ENCODE peak calls at places on chromosome 16, in ten cellular contexts. R is cardiac fibroblast, A is GM06990, G is fibroblast of pulmonary artery, E is neural crest cell, N is tibial nerve, S is AG04449, J is ascending aorta, B is lung, U is endodermal cell. Y is an unnamed sample.

GRCh38 chr16:4664538-4665418 is 28.6 kb upstream of the NUDT16L1 start:
- DNase-seq in R (no peak), A (no peak), G (no peak), E (no peak), N (peak; percentile 54), S (no peak), J (no peak), B (peak; percentile 52), U (no peak), Y (no peak)

GRCh38 chr16:90004577-90004976 is 14.7 kb downstream of the DBNDD1 start:
- DNase-seq in R (no peak), A (no peak), G (no peak), E (no peak), N (no peak), S (no peak), J (no peak), B (no peak), U (no peak), Y (no peak)

GRCh38 chr16:78129349-78129748 is 29.9 kb downstream of the WWOX start:
- DNase-seq in R (no peak), A (no peak), G (no peak), E (no peak), N (no peak), S (no peak), J (no peak), B (no peak), U (no peak), Y (no peak)

GRCh38 chr16:3503513-3503912 is 2.7 kb downstream of the CLUAP1 start:
- DNase-seq in R (no peak), A (no peak), G (no peak), E (no peak), N (no peak), S (no peak), J (no peak), B (no peak), U (no peak), Y (no peak)

GRCh38 chr16:87186440-87186839 is 130.8 kb downstream of the C16orf95 start:
- DNase-seq in R (no peak), A (no peak), G (no peak), E (no peak), N (no peak), S (no peak), J (no peak), B (no peak), U (no peak), Y (no peak)

GRCh38 chr16:69465881-69466280 is 41.5 kb downstream of the CYB5B start:
- DNase-seq in R (no peak), A (no peak), G (no peak), E (no peak), N (no peak), S (no peak), J (no peak), B (no peak), U (no peak), Y (no peak)

GRCh38 chr16:55861288-55861687 is 13.9 kb downstream of the CES5A start:
- DNase-seq in R (no peak), A (no peak), G (no peak), E (no peak), N (no peak), S (no peak), J (no peak), B (no peak), U (no peak), Y (no peak)

GRCh38 chr16:50195276-50195675 is 42.2 kb downstream of the TENT4B start:
- DNase-seq in R (peak; percentile 35), A (no peak), G (no peak), E (no peak), N (no peak), S (no peak), J (no peak), B (no peak), U (no peak), Y (no peak)

GRCh38 chr16:8866118-8866883 is 2.5 kb downstream of the CARHSP1 start:
- DNase-seq in R (peak; percentile 75), A (no peak), G (peak; percentile 65), E (peak; percentile 57), N (peak; percentile 43), S (no peak), J (no peak), B (no peak), U (peak; percentile 97), Y (no peak)

GRCh38 chr16:58413359-58413758 is 21.1 kb downstream of the GINS3 start:
- DNase-seq in R (no peak), A (no peak), G (no peak), E (no peak), N (no peak), S (no peak), J (no peak), B (no peak), U (no peak), Y (no peak)

GRCh38 chr16:51931596-51931995 is 615.3 kb downstream of the TOX3 start:
- DNase-seq in R (no peak), A (no peak), G (no peak), E (no peak), N (no peak), S (no peak), J (no peak), B (no peak), U (no peak), Y (no peak)

GRCh38 chr16:69393898-69394849 is 8.4 kb upstream of the TERF2 start:
- DNase-seq in R (no peak), A (no peak), G (no peak), E (no peak), N (no peak), S (no peak), J (no peak), B (no peak), U (no peak), Y (no peak)

GRCh38 chr16:52578829-52579193 is 31.9 kb upstream of the TOX3 start:
- DNase-seq in R (no peak), A (no peak), G (no peak), E (no peak), N (no peak), S (no peak), J (no peak), B (no peak), U (no peak), Y (no peak)

GRCh38 chr16:3113765-3114479 is 1.5 kb downstream of the ZNF205 start:
- DNase-seq in R (no peak), A (no peak), G (no peak), E (no peak), N (no peak), S (no peak), J (no peak), B (no peak), U (no peak), Y (no peak)

DNA sequence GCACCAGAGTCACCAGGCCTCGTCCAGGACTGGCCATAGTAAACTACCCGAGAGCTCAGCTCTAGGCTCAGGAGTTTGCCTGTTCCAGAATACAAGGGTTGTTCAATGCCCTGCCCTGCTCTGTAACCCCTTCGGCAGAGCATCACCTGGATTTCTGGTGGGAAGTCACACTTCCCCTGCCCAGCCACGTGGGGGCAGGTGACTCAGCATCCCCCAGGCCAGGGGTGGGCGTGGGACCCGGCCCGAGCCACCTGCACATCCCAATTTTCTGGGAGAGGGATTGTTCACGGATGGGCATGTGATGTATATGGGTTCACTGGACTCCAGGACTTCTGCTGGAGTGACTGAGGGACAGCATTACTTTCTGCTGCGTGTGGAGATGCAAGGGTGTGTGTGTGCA is 25.8 kb downstream of the COX4I1 start:
- DNase-seq in R (no peak), A (no peak), G (no peak), E (no peak), N (no peak), S (no peak), J (no peak), B (no peak), U (peak; percentile 61), Y (no peak)
- TF ChIP-seq CTCF in R (no peak), A (peak; percentile 53), G (no peak), E (no peak), N (no peak), S (no peak), J (no peak), B (no peak), U (peak; percentile 69), Y (peak; percentile 45)

GRCh38 chr16:789451-789850 is 1.0 kb downstream of the CHTF18 start:
- DNase-seq in R (no peak), A (no peak), G (no peak), E (no peak), N (no peak), S (no peak), J (no peak), B (no peak), U (no peak), Y (no peak)
- TF ChIP-seq CTCF in R (no peak), A (no peak), G (no peak), E (no peak), N (no peak), S (no peak), J (no peak), B (no peak), U (no peak), Y (no peak)

GRCh38 chr16:24540575-24541240 is 1.3 kb downstream of the RBBP6 start:
- DNase-seq in R (no peak), A (peak; percentile 13), G (peak; percentile 12), E (no peak), N (no peak), S (no peak), J (no peak), B (no peak), U (peak; percentile 63), Y (no peak)

GRCh38 chr16:24539850-24540484 is 601 bp downstream of the RBBP6 start:
- DNase-seq in R (peak; percentile 63), A (no peak), G (peak; percentile 39), E (peak; percentile 24), N (no peak), S (no peak), J (peak; percentile 75), B (peak; percentile 61), U (no peak), Y (no peak)

GRCh38 chr16:24538756-24539294 is 541 bp upstream of the RBBP6 start:
- DNase-seq in R (no peak), A (no peak), G (no peak), E (no peak), N (no peak), S (peak; percentile 23), J (no peak), B (no peak), U (no peak), Y (no peak)

GRCh38 chr16:24537474-24538337 is 1.7 kb upstream of the RBBP6 start:
- DNase-seq in R (no peak), A (no peak), G (peak; percentile 31), E (no peak), N (no peak), S (no peak), J (no peak), B (no peak), U (no peak), Y (no peak)

GRCh38 chr16:24539295-24539849 is at the start of gene RBBP6:
- DNase-seq in R (peak; percentile 99), A (peak; percentile 98), G (peak; percentile 98), E (peak; percentile 83), N (peak; percentile 92), S (peak; percentile 78), J (peak; percentile 97), B (peak; percentile 92), U (peak; percentile 97), Y (peak; percentile 83)
- TF ChIP-seq CTCF in R (no peak), A (peak; percentile 43), G (no peak), E (peak; percentile 51), N (peak; percentile 31), S (peak; percentile 68), J (peak; percentile 46), B (peak; percentile 46), U (peak; percentile 32), Y (peak; percentile 25)

DNA sequence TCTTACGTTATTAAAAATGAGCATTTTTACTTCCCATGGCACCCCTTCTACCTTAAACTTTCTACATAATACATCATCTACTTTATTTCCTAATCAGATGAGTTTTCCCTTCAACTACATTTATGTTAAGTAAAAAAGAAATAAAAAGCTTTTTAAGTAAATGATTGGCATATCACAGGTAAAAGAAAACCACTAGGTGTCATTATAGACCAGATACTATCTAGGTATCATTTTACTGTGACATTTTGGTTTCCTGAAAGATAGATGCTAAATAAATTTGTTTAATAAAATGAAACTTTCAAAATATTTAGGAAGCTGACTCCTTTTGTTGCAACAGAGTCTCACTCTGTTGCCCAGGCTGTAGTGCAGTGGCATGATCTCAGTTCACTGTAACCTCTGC is 3.8 kb upstream of the CMTM1 start:
- DNase-seq in R (no peak), A (no peak), G (no peak), E (no peak), N (no peak), S (no peak), J (no peak), B (no peak), U (no peak), Y (no peak)
- TF ChIP-seq CTCF in R (no peak), A (peak; percentile 9), G (no peak), E (no peak), N (no peak), S (no peak), J (no peak), B (no peak), U (peak; percentile 28), Y (no peak)

Y was measured in GM12864.